ENCODE peak calls at places on chromosome 5, in seven cellular contexts. One of them, this sample, is unnamed.

GRCh38 chr5:16712178-16712577 is 95.4 kb upstream of the RETREG1 start:
- DNase-seq in heart right ventricle: no peak
- DNase-seq in stimulated activated CD4-positive, alpha-beta T cell treated with anti-CD3 and anti-CD28 coated beads, TNF-alpha, amount 100 ng/mL, for 24 hours: no peak
- DNase-seq in choroid plexus epithelial cell: no peak
- DNase-seq in GM04504: no peak
- DNase-seq in ACHN: no peak
- DNase-seq in SK-MEL-5: no peak
- DNase-seq in this sample: no peak

GRCh38 chr5:32426440-32427151 is 17.9 kb downstream of the ZFR start:
- DNase-seq in heart right ventricle: no peak
- DNase-seq in stimulated activated CD4-positive, alpha-beta T cell treated with anti-CD3 and anti-CD28 coated beads, TNF-alpha, amount 100 ng/mL, for 24 hours: no peak
- DNase-seq in choroid plexus epithelial cell: no peak
- DNase-seq in GM04504: no peak
- DNase-seq in ACHN: no peak
- DNase-seq in SK-MEL-5: no peak
- DNase-seq in this sample: no peak

GRCh38 chr5:38765461-38765861 is 80.4 kb upstream of the OSMR start:
- DNase-seq in heart right ventricle: no peak
- DNase-seq in stimulated activated CD4-positive, alpha-beta T cell treated with anti-CD3 and anti-CD28 coated beads, TNF-alpha, amount 100 ng/mL, for 24 hours: no peak
- DNase-seq in choroid plexus epithelial cell: peak
- DNase-seq in GM04504: no peak
- DNase-seq in ACHN: no peak
- DNase-seq in SK-MEL-5: no peak
- DNase-seq in this sample: no peak

GRCh38 chr5:121408778-121409177 is 442.9 kb upstream of the FTMT start:
- DNase-seq in heart right ventricle: no peak
- DNase-seq in stimulated activated CD4-positive, alpha-beta T cell treated with anti-CD3 and anti-CD28 coated beads, TNF-alpha, amount 100 ng/mL, for 24 hours: no peak
- DNase-seq in choroid plexus epithelial cell: no peak
- DNase-seq in GM04504: no peak
- DNase-seq in ACHN: no peak
- DNase-seq in SK-MEL-5: no peak
- DNase-seq in this sample: no peak

GRCh38 chr5:7877851-7878250 is 8.9 kb downstream of the MTRR start:
- DNase-seq in heart right ventricle: no peak
- DNase-seq in stimulated activated CD4-positive, alpha-beta T cell treated with anti-CD3 and anti-CD28 coated beads, TNF-alpha, amount 100 ng/mL, for 24 hours: no peak
- DNase-seq in choroid plexus epithelial cell: peak
- DNase-seq in GM04504: no peak
- DNase-seq in ACHN: peak
- DNase-seq in SK-MEL-5: no peak
- DNase-seq in this sample: peak

GRCh38 chr5:174801798-174802197 is 77.4 kb downstream of the MSX2 start:
- DNase-seq in heart right ventricle: no peak
- DNase-seq in stimulated activated CD4-positive, alpha-beta T cell treated with anti-CD3 and anti-CD28 coated beads, TNF-alpha, amount 100 ng/mL, for 24 hours: no peak
- DNase-seq in choroid plexus epithelial cell: no peak
- DNase-seq in GM04504: no peak
- DNase-seq in ACHN: no peak
- DNase-seq in SK-MEL-5: no peak
- DNase-seq in this sample: no peak

GRCh38 chr5:65819215-65819904 is 97.4 kb downstream of the NLN start:
- DNase-seq in heart right ventricle: no peak
- DNase-seq in stimulated activated CD4-positive, alpha-beta T cell treated with anti-CD3 and anti-CD28 coated beads, TNF-alpha, amount 100 ng/mL, for 24 hours: no peak
- DNase-seq in choroid plexus epithelial cell: no peak
- DNase-seq in GM04504: no peak
- DNase-seq in ACHN: no peak
- DNase-seq in SK-MEL-5: no peak
- DNase-seq in this sample: no peak

GRCh38 chr5:172015346-172015745 is 8.9 kb upstream of the FBXW11 start:
- DNase-seq in heart right ventricle: no peak
- DNase-seq in stimulated activated CD4-positive, alpha-beta T cell treated with anti-CD3 and anti-CD28 coated beads, TNF-alpha, amount 100 ng/mL, for 24 hours: no peak
- DNase-seq in choroid plexus epithelial cell: no peak
- DNase-seq in GM04504: no peak
- DNase-seq in ACHN: no peak
- DNase-seq in SK-MEL-5: no peak
- DNase-seq in this sample: no peak

GRCh38 chr5:63089147-63089546 is 510.5 kb downstream of the LRRC70 start:
- DNase-seq in heart right ventricle: no peak
- DNase-seq in stimulated activated CD4-positive, alpha-beta T cell treated with anti-CD3 and anti-CD28 coated beads, TNF-alpha, amount 100 ng/mL, for 24 hours: no peak
- DNase-seq in choroid plexus epithelial cell: no peak
- DNase-seq in GM04504: no peak
- DNase-seq in ACHN: no peak
- DNase-seq in SK-MEL-5: no peak
- DNase-seq in this sample: no peak

GRCh38 chr5:111775224-111775623 is 18.2 kb upstream of the NREP start:
- DNase-seq in heart right ventricle: no peak
- DNase-seq in stimulated activated CD4-positive, alpha-beta T cell treated with anti-CD3 and anti-CD28 coated beads, TNF-alpha, amount 100 ng/mL, for 24 hours: no peak
- DNase-seq in choroid plexus epithelial cell: peak
- DNase-seq in GM04504: no peak
- DNase-seq in ACHN: no peak
- DNase-seq in SK-MEL-5: peak
- DNase-seq in this sample: no peak